ENCODE peak calls at places on chromosomes 1 and 21, in four cellular contexts. L is WTC11, C is HepG2, X is K562. H is an unnamed sample.
A peak's percentile ranks its signal among the peaks of the same experiment; 100 is the strongest.

GRCh38 chr1:171948491-171948890 is 107.2 kb downstream of the DNM3 start:
- DNase-seq in L (no peak), C (no peak), X (no peak), H (no peak)

GRCh38 chr1:216604771-216605170 is 118.5 kb downstream of the ESRRG start:
- DNase-seq in L (no peak), C (no peak), X (no peak), H (no peak)

GRCh38 chr1:183792300-183792699 is 12.6 kb upstream of the RGL1 start:
- DNase-seq in L (no peak), C (no peak), X (no peak), H (no peak)

GRCh38 chr1:58848818-58849411 is 65.1 kb upstream of the JUN start:
- DNase-seq in L (no peak), C (peak; percentile 25), X (peak; percentile 20), H (no peak)

GRCh38 chr1:152870831-152871730 is 7.0 kb upstream of the SMCP start:
- DNase-seq in L (peak; percentile 38), C (peak; percentile 20), X (peak; percentile 27), H (no peak)

GRCh38 chr1:204477036-204477740 is 17.4 kb downstream of the PIK3C2B start:
- DNase-seq in L (no peak), C (no peak), X (no peak), H (no peak)

GRCh38 chr1:224340711-224341384 is 10.9 kb upstream of the NVL start:
- DNase-seq in L (peak; percentile 67), C (no peak), X (no peak), H (no peak)

GRCh38 chr21:46129846-46130651 is 25.3 kb downstream of the FTCD start:
- DNase-seq in L (no peak), C (no peak), X (no peak), H (no peak)

GRCh38 chr1:49013046-49013445 is 236.4 kb upstream of the BEND5 start:
- DNase-seq in L (no peak), C (no peak), X (no peak), H (no peak)

GRCh38 chr1:53552146-53552940 is 93.1 kb downstream of the DMRTB1 start:
- DNase-seq in L (peak; percentile 25), C (no peak), X (no peak), H (no peak)

GRCh38 chr1:53553734-53554509 is 94.7 kb downstream of the DMRTB1 start:
- DNase-seq in L (peak; percentile 8), C (no peak), X (no peak), H (no peak)

GRCh38 chr1:53552981-53553733 is 94.0 kb downstream of the DMRTB1 start:
- DNase-seq in L (peak; percentile 7), C (no peak), X (no peak), H (no peak)

GRCh38 chr1:53556657-53557227 is 97.5 kb downstream of the DMRTB1 start:
- DNase-seq in L (no peak), C (no peak), X (no peak), H (no peak)

GRCh38 chr1:53554592-53555305 is 95.5 kb downstream of the DMRTB1 start:
- DNase-seq in L (peak; percentile 6), C (no peak), X (no peak), H (no peak)
- TF ChIP-seq CREM in L (no peak), C (no peak), X (no peak), H (no peak)

DNA sequence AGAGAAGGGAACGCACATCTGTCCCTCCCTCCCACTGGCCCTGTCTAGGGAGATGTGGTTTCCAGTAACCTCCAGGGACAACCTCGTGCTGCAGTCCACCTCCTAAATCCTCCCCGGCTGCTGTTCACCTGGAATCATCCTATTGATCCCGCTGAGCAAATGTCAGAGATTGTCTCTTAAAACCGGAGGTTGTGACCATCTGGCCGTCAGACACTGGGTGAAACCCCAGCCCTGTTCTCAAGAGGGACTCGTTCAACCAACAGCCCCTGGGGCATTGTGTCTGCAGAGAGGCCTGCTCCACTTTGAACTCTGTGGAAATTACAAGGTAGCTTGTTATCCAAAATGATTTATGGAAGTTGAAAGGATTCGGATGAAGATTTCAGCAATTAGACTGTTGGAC is 498.0 kb downstream of the MATN1 start:
- DNase-seq in L (no peak), C (no peak), X (no peak), H (no peak)
- TF ChIP-seq CREM in L (no peak), C (no peak), X (no peak), H (no peak)

DNA sequence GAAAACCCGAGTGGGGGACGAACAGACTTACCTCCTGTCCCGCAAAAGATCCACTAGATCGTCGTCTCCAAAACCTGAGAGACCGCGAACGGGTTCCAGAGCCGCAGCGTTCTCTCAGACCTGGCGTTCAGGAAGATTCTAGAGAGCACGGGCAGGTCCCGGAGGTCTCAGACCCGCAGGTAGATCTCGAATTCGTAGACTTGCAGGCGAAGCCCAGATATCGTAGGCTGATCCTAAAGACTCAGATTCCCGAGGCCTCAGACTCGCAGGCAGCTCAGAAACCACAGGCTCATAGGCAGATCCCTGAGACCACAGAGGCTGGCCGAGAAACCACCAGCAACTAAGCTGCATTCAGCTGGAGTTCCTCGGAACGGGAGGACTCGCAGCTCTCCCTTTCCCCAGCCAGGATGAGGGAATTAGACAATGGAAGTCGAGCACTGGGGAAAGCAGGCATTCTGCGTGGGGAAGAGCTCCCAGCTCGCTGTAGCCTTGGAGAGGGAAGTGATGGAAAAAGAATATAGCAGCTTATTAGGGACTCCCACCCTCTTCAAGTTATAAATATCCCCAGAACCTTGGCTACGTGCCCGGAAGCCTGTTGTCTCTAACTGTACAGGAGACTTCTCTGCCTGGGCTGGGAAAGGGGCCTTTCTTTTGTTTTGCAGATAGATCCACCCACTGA is at the start of gene ZNF436:
- DNase-seq in L (no peak), C (peak; percentile 41), X (peak; percentile 34), H (no peak)
- TF ChIP-seq CREM in L (no peak), C (no peak), X (no peak), H (no peak)

GRCh38 chr1:235461954-235462353 is 42.3 kb downstream of the B3GALNT2 start:
- DNase-seq in L (no peak), C (no peak), X (no peak), H (no peak)

GRCh38 chr1:235455097-235455496 is 49.2 kb downstream of the B3GALNT2 start:
- DNase-seq in L (no peak), C (no peak), X (no peak), H (no peak)

GRCh38 chr1:235455806-235456205 is 48.4 kb downstream of the B3GALNT2 start:
- DNase-seq in L (no peak), C (no peak), X (no peak), H (no peak)

GRCh38 chr1:235465066-235465465 is 39.2 kb downstream of the B3GALNT2 start:
- DNase-seq in L (no peak), C (no peak), X (no peak), H (no peak)

GRCh38 chr1:235460768-235461167 is 43.5 kb downstream of the B3GALNT2 start:
- DNase-seq in L (no peak), C (no peak), X (no peak), H (no peak)
- TF ChIP-seq CREM in L (no peak), C (no peak), X (no peak), H (no peak)

GRCh38 chr1:156786640-156787039 is 19.3 kb downstream of the PRCC start:
- DNase-seq in L (no peak), C (no peak), X (no peak), H (no peak)

GRCh38 chr1:156794506-156795373 is 21.9 kb downstream of the SH2D2A start:
- DNase-seq in L (no peak), C (peak; percentile 60), X (no peak), H (no peak)

GRCh38 chr1:156788136-156788535 is 20.8 kb downstream of the PRCC start:
- DNase-seq in L (no peak), C (no peak), X (no peak), H (no peak)

GRCh38 chr1:156785458-156785857 is 18.1 kb downstream of the PRCC start:
- DNase-seq in L (no peak), C (no peak), X (no peak), H (no peak)

GRCh38 chr1:156789621-156790318 is 22.4 kb downstream of the PRCC start:
- DNase-seq in L (no peak), C (no peak), X (no peak), H (no peak)
- TF ChIP-seq CREM in L (no peak), C (no peak), X (no peak), H (no peak)

DNA sequence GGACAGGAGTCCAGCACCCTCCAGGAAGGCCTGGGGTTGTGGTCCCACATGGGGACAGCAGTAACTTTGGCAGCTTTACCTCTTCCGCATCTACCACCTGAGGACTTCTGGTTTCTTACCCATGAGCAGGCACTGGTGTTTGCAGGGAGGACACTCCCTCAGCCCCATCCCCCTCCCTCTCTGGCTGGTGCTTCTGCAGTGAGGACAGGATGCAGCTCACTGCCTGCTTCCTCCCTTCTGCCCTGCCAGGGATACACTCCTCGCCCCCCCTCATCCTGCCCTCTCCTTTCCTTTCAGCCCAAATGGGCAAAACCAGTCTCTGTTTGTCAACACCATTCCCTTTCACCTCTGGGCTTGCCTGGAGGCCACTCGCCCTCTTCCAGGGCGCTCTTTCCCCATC is 62.4 kb downstream of the KIRREL1 start:
- DNase-seq in L (no peak), C (no peak), X (no peak), H (no peak)
- TF ChIP-seq CREM in L (no peak), C (no peak), X (no peak), H (no peak)